ENCODE peak calls at places on chromosome 1, in seven cellular contexts. Y is left ventricle myocardium inferior, W is heart right ventricle, I is ovary, V is hepatic stellate cell, P is DMS79 treated with DMSO at 0.1 percent for 48 hours, U is Caco-2. Z is an unnamed sample.

GRCh38 chr1:232974971-232975370 is 24.6 kb downstream of the NTPCR start:
- DNase-seq in Y (no peak), W (no peak), I (no peak), V (no peak), P (no peak), U (no peak), Z (no peak)

GRCh38 chr1:150410582-150411101 is 46.7 kb downstream of the RPRD2 start:
- DNase-seq in Y (no peak), W (no peak), I (peak), V (no peak), P (no peak), U (no peak), Z (no peak)

GRCh38 chr1:224510880-224511645 is 76.5 kb upstream of the WDR26 start:
- DNase-seq in Y (no peak), W (no peak), I (no peak), V (peak), P (no peak), U (no peak), Z (no peak)

GRCh38 chr1:90728656-90729257 is 11.7 kb upstream of the BARHL2 start:
- DNase-seq in Y (no peak), W (no peak), I (no peak), V (no peak), P (no peak), U (no peak), Z (no peak)

GRCh38 chr1:150067184-150068182 is at the start of gene VPS45:
- DNase-seq in Y (peak), W (peak), I (peak), V (peak), P (peak), U (peak), Z (peak)

GRCh38 chr1:104018922-104019674 is 269.4 kb downstream of the AMY1C start:
- DNase-seq in Y (no peak), W (no peak), I (no peak), V (no peak), P (no peak), U (no peak), Z (no peak)

GRCh38 chr1:47971385-47971784 is 25.8 kb downstream of the TRABD2B start:
- DNase-seq in Y (no peak), W (no peak), I (no peak), V (no peak), P (no peak), U (no peak), Z (no peak)

GRCh38 chr1:17148950-17149608 is 29.8 kb upstream of the PADI2 start:
- DNase-seq in Y (no peak), W (no peak), I (no peak), V (no peak), P (no peak), U (no peak), Z (no peak)

GRCh38 chr1:51222136-51222787 is 13.8 kb upstream of the RNF11 start:
- DNase-seq in Y (no peak), W (no peak), I (no peak), V (no peak), P (no peak), U (no peak), Z (no peak)

GRCh38 chr1:43285269-43285986 is at the start of gene C1orf210:
- DNase-seq in Y (no peak), W (no peak), I (no peak), V (no peak), P (peak), U (peak), Z (no peak)

GRCh38 chr1:156114919-156115513 is 505 bp downstream of the LMNA start:
- DNase-seq in Y (peak), W (no peak), I (peak), V (no peak), P (peak), U (no peak), Z (no peak)

GRCh38 chr1:240004086-240004749 is 87.5 kb upstream of the FMN2 start:
- DNase-seq in Y (no peak), W (no peak), I (no peak), V (peak), P (no peak), U (no peak), Z (no peak)

GRCh38 chr1:202316186-202316585 is 25.6 kb downstream of the UBE2T start:
- DNase-seq in Y (no peak), W (no peak), I (no peak), V (no peak), P (no peak), U (no peak), Z (no peak)

GRCh38 chr1:233704125-233704881 is 90.4 kb downstream of the KCNK1 start:
- DNase-seq in Y (no peak), W (no peak), I (no peak), V (no peak), P (no peak), U (no peak), Z (no peak)

GRCh38 chr1:39758556-39759435 is 12.4 kb downstream of the OXCT2 start:
- DNase-seq in Y (no peak), W (no peak), I (no peak), V (no peak), P (no peak), U (no peak), Z (no peak)

GRCh38 chr1:186474208-186474607 is 13.3 kb upstream of the PDC start:
- DNase-seq in Y (no peak), W (no peak), I (no peak), V (peak), P (no peak), U (no peak), Z (no peak)

GRCh38 chr1:93976291-93976690 is 67.1 kb upstream of the GCLM start:
- DNase-seq in Y (no peak), W (no peak), I (no peak), V (no peak), P (no peak), U (no peak), Z (no peak)

GRCh38 chr1:35587736-35588135 is 14.6 kb downstream of the TFAP2E start:
- DNase-seq in Y (no peak), W (no peak), I (no peak), V (no peak), P (no peak), U (no peak), Z (no peak)

GRCh38 chr1:40256401-40257084 is 1.5 kb upstream of the ZMPSTE24 start:
- DNase-seq in Y (no peak), W (no peak), I (no peak), V (no peak), P (no peak), U (no peak), Z (no peak)

GRCh38 chr1:218366322-218367052 is 21.4 kb downstream of the TGFB2 start:
- DNase-seq in Y (no peak), W (no peak), I (no peak), V (no peak), P (no peak), U (peak), Z (no peak)

GRCh38 chr1:67306547-67306946 is 1.1 kb upstream of the IL12RB2 start:
- DNase-seq in Y (no peak), W (no peak), I (no peak), V (no peak), P (no peak), U (no peak), Z (no peak)

GRCh38 chr1:22817462-22817861 is 106.8 kb downstream of the EPHB2 start:
- DNase-seq in Y (no peak), W (no peak), I (no peak), V (no peak), P (no peak), U (no peak), Z (no peak)